ENCODE peak calls at places on chromosomes 4 and X, in four cellular contexts. M is PC-3, S is fibroblast of lung, E is brain microvascular endothelial cell. D is an unnamed sample. For H3K36me3, the result is how much of the 10 kb centered on the place peaks cover.

GRCh38 chrX:43557792-43558191 is 98.3 kb upstream of the MAOA start:
- DNase-seq in M (peak), S (peak), E (peak), D (peak)

GRCh38 chrX:136525738-136526606 is 6.0 kb upstream of the VGLL1 start:
- DNase-seq in M (peak), S (peak), E (peak), D (peak)

GRCh38 chr4:152239216-152239615 is 296.7 kb downstream of the FBXW7 start:
- DNase-seq in M (no peak), S (no peak), E (no peak), D (no peak)

GRCh38 chr4:113594231-113594556 is 167.3 kb downstream of the CAMK2D start:
- DNase-seq in M (no peak), S (no peak), E (no peak), D (no peak)

GRCh38 chrX:22078117-22078516 is 46.0 kb downstream of the PHEX start:
- DNase-seq in M (no peak), S (peak), E (no peak), D (no peak)

GRCh38 chrX:31124536-31124935 is 52.7 kb upstream of the FTHL17 start:
- DNase-seq in M (no peak), S (no peak), E (no peak), D (no peak)

GRCh38 chr4:109177411-109177810 is 125.0 kb downstream of the COL25A1 start:
- DNase-seq in M (no peak), S (peak), E (no peak), D (no peak)

GRCh38 chr4:68874507-68874906 is 58.7 kb downstream of the UGT2B10 start:
- DNase-seq in M (peak), S (no peak), E (no peak), D (no peak)

GRCh38 chrX:45710081-45710801 is 509.6 kb upstream of the DIPK2B start:
- DNase-seq in M (peak), S (peak), E (peak), D (no peak)

GRCh38 chr4:37644962-37645361 is 41.2 kb downstream of the RELL1 start:
- DNase-seq in M (no peak), S (peak), E (peak), D (no peak)

GRCh38 chr4:4990329-4990728 is 28.9 kb downstream of the CYTL1 start:
- DNase-seq in M (no peak), S (no peak), E (no peak), D (no peak)

GRCh38 chrX:46543441-46543840 is 1.8 kb downstream of the ZNF674 start:
- DNase-seq in M (no peak), S (no peak), E (no peak), D (no peak)

GRCh38 chr4:125547842-125548241 is 233.1 kb downstream of the FAT4 start:
- DNase-seq in M (no peak), S (no peak), E (no peak), D (no peak)

GRCh38 chr4:112636688-112637551 is at the start of the genes LARP7 and ZGRF1:
- DNase-seq in M (peak), S (peak), E (peak), D (peak)

GRCh38 chrX:103211012-103211715 is 3.7 kb upstream of the BEX4 start:
- DNase-seq in M (peak), S (peak), E (peak), D (peak)

GRCh38 chr4:95761871-95762270 is 78.0 kb upstream of the PDHA2 start:
- DNase-seq in M (peak), S (peak), E (peak), D (no peak)

GRCh38 chr4:186898367-186898766 is 174.7 kb upstream of the FAT1 start:
- DNase-seq in M (no peak), S (no peak), E (no peak), D (no peak)

GRCh38 chr4:74378573-74378972 is 13.6 kb downstream of the EREG start:
- DNase-seq in M (no peak), S (peak), E (no peak), D (no peak)

GRCh38 chrX:52271212-52271611 is 86.5 kb downstream of the MAGED4 start:
- DNase-seq in M (peak), S (no peak), E (no peak), D (no peak)

GRCh38 chr4:118193421-118193820 is 159.1 kb downstream of the NDST3 start:
- DNase-seq in M (no peak), S (no peak), E (no peak), D (no peak)

GRCh38 chr4:122588453-122589238 is 32.2 kb downstream of the IL21 start:
- DNase-seq in M (peak), S (peak), E (peak), D (no peak)

GRCh38 chr4:130659314-130659713 is 1563.4 kb downstream of the C4orf33 start:
- DNase-seq in M (no peak), S (no peak), E (no peak), D (no peak)

GRCh38 chrX:139202742-139203410 is 327.7 kb upstream of the F9 start:
- DNase-seq in M (no peak), S (no peak), E (no peak), D (no peak)

GRCh38 chr4:173990126-173990878 is 293.2 kb downstream of the FBXO8 start:
- DNase-seq in M (peak), S (peak), E (peak), D (no peak)

GRCh38 chr4:174193438-174194015 is 89.9 kb downstream of the FBXO8 start:
- DNase-seq in M (no peak), S (no peak), E (no peak), D (no peak)

GRCh38 chrX:74133156-74133796 is 170.7 kb upstream of the ZCCHC13 start:
- DNase-seq in M (peak), S (peak), E (peak), D (no peak)

GRCh38 chr4:44186096-44186849 is 262.3 kb downstream of the KCTD8 start:
- DNase-seq in M (no peak), S (no peak), E (no peak), D (no peak)

GRCh38 chr4:113406723-113407016 is 354.9 kb downstream of the CAMK2D start:
- DNase-seq in M (peak), S (no peak), E (no peak), D (peak)

GRCh38 chrX:153576961-153577360 is 22.0 kb downstream of the CCNQ start:
- DNase-seq in M (no peak), S (no peak), E (no peak), D (no peak)

GRCh38 chrX:16444353-16444752 is 205.6 kb upstream of the S100G start:
- DNase-seq in M (peak), S (peak), E (peak), D (no peak)

GRCh38 chrX:71095971-71096701 is 485 bp downstream of the FOXO4 start:
- DNase-seq in M (peak), S (peak), E (no peak), D (peak)

GRCh38 chr4:170058745-170059144 is 31.0 kb downstream of the AADAT start:
- DNase-seq in M (no peak), S (no peak), E (no peak), D (no peak)

GRCh38 chr4:154009191-154009590 is 220.3 kb upstream of the SFRP2 start:
- DNase-seq in M (no peak), S (no peak), E (no peak), D (no peak)

GRCh38 chr4:127586922-127587571 is 45.7 kb upstream of the INTU start:
- DNase-seq in M (peak), S (peak), E (peak), D (no peak)

GRCh38 chrX:67939270-67939669 is 395.4 kb downstream of the AR start:
- DNase-seq in M (no peak), S (no peak), E (no peak), D (no peak)

GRCh38 chr4:17511041-17511949 is 595 bp downstream of the QDPR start:
- DNase-seq in M (peak), S (peak), E (peak), D (no peak)

GRCh38 chrX:41730101-41730500 is 6.1 kb downstream of the GPR82 start:
- DNase-seq in M (no peak), S (peak), E (no peak), D (no peak)

GRCh38 chr4:147821555-147821954 is 89.7 kb downstream of the ARHGAP10 start:
- DNase-seq in M (no peak), S (no peak), E (no peak), D (no peak)

DNA sequence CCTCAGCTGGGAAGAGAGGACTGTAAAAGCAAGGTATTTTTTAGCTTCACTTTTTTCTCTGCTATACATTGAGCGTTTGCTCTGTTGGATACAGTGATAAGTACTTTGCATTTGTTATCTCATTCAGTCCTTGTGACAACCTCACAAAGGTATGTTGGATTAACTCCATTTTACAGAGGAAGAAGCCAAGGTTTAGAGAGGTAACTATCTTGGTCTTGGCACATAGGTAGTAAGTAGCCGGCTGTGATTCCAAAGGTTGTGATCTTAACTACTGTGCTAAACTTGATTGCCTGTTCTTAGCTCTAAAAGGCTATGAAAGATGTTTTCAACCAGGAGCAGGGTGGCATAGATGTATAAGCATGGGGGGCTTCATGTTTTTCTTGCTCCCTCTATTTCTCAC is 134.4 kb downstream of the POLA1 start:
- DNase-seq in M (no peak), S (no peak), E (no peak), D (no peak)
- H3K36me3 ChIP-seq in M (under half), S (under half), E (under half), D (under half)

DNA sequence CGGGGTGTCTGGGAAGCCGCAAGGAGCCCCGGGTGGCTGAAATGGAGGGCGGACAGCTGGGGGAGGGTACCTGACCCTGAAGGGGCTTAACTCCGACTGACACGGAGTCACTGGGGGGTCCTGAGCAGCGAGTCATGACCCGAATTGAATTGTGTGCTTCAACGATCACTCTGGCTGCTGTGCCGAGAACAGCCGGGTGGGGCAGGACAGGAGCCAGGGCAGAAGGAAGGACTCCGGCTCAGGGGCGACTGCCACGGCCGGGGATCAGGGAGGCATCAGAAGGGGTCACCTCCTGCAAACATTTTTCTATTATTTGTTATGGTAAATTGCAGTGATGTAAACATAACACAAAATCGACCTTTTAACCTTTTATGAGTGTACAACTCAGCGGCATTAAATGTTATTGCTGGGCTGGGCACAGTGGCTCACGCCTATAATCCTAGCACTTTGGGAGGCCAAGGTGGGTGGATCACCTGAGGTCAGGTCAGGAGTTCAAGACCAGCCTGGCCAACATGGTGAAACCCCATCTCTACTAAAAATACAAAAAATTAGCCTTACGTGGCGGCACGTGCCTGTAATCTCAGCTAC is 21.6 kb downstream of the ZFYVE28 start:
- DNase-seq in M (no peak), S (no peak), E (no peak), D (no peak)
- TF ChIP-seq CTCF in M (no peak), S (no peak), E (peak), D (no peak)

GRCh38 chr4:76148142-76148849 is at the start of gene NUP54:
- DNase-seq in M (peak), S (peak), E (peak), D (peak)
- H3K36me3 ChIP-seq in M (under half), S (under half), E (under half), D (under half)

GRCh38 chrX:55490974-55491373 is 1.3 kb upstream of the USP51 start:
- DNase-seq in M (no peak), S (no peak), E (no peak), D (no peak)

GRCh38 chrX:55490121-55490520 is 473 bp upstream of the USP51 start:
- DNase-seq in M (no peak), S (no peak), E (no peak), D (no peak)

GRCh38 chrX:55488559-55489314 is 911 bp downstream of the USP51 start:
- DNase-seq in M (peak), S (peak), E (peak), D (peak)

GRCh38 chrX:55488268-55488558 is 1.4 kb downstream of the USP51 start:
- DNase-seq in M (no peak), S (no peak), E (no peak), D (no peak)

GRCh38 chrX:55489315-55490009 is at the start of gene USP51:
- DNase-seq in M (no peak), S (peak), E (peak), D (peak)
- TF ChIP-seq CTCF in M (peak), S (peak), E (no peak), D (no peak)